ENCODE peak calls at places on chromosomes 4 and X, in ten cellular contexts. C is IMR-90, G is endothelial cell of umbilical vein, E is H9, F is GM23248, P is fibroblast of lung, L is K562, M is mesenchymal stem cell, R is neuronal stem cell, V is OCI-LY7. W is an unnamed sample.

GRCh38 chr4:88731359-88731758 is 33.7 kb upstream of the NAP1L5 start:
- DNase-seq in C (no peak), G (no peak), E (no peak), F (no peak), P (no peak), L (no peak), M (no peak), R (no peak), V (no peak), W (no peak)

GRCh38 chr4:150821641-150822040 is 193.4 kb downstream of the LRBA start:
- DNase-seq in C (peak), G (peak), E (no peak), F (no peak), P (no peak), L (no peak), M (no peak), R (no peak), V (no peak), W (no peak)

GRCh38 chr4:101200561-101200960 is 146.8 kb downstream of the PPP3CA start:
- DNase-seq in C (peak), G (peak), E (no peak), F (peak), P (peak), L (no peak), M (peak), R (no peak), V (no peak), W (no peak)

GRCh38 chrX:46758163-46758955 is 559 bp downstream of the SLC9A7 start:
- DNase-seq in C (peak), G (peak), E (peak), F (peak), P (peak), L (no peak), M (peak), R (peak), V (peak), W (peak)

GRCh38 chr4:86174496-86174895 is 185.4 kb downstream of the MAPK10 start:
- DNase-seq in C (no peak), G (no peak), E (no peak), F (no peak), P (no peak), L (no peak), M (no peak), R (no peak), V (no peak), W (no peak)

GRCh38 chrX:13254076-13254785 is 65.6 kb downstream of the ATXN3L start:
- DNase-seq in C (peak), G (peak), E (no peak), F (peak), P (peak), L (peak), M (peak), R (no peak), V (peak), W (no peak)

GRCh38 chr4:152961041-152961751 is 25.1 kb downstream of the FHDC1 start:
- DNase-seq in C (no peak), G (peak), E (no peak), F (no peak), P (peak), L (no peak), M (no peak), R (no peak), V (no peak), W (no peak)

GRCh38 chr4:39568805-39569204 is 41.6 kb upstream of the UGDH start:
- DNase-seq in C (no peak), G (no peak), E (no peak), F (no peak), P (no peak), L (no peak), M (no peak), R (no peak), V (peak), W (no peak)

GRCh38 chr4:100641326-100641725 is 123.5 kb upstream of the EMCN start:
- DNase-seq in C (no peak), G (peak), E (no peak), F (no peak), P (no peak), L (no peak), M (no peak), R (no peak), V (no peak), W (no peak)

GRCh38 chr4:121714548-121714947 is 17.8 kb upstream of the ANXA5 start:
- DNase-seq in C (no peak), G (peak), E (no peak), F (no peak), P (no peak), L (no peak), M (no peak), R (no peak), V (no peak), W (no peak)

GRCh38 chr4:74267998-74268606 is 40.2 kb upstream of the EPGN start:
- DNase-seq in C (peak), G (peak), E (no peak), F (peak), P (peak), L (no peak), M (peak), R (no peak), V (no peak), W (no peak)

GRCh38 chrX:3567681-3568080 is 145.8 kb downstream of the PRKX start:
- DNase-seq in C (peak), G (no peak), E (no peak), F (peak), P (no peak), L (no peak), M (peak), R (no peak), V (no peak), W (no peak)

GRCh38 chrX:19514791-19515614 is at the start of gene MAP3K15:
- DNase-seq in C (no peak), G (peak), E (peak), F (peak), P (no peak), L (peak), M (peak), R (no peak), V (no peak), W (no peak)

GRCh38 chr4:33054656-33055055 is 2334.5 kb downstream of the PCDH7 start:
- DNase-seq in C (no peak), G (no peak), E (no peak), F (no peak), P (peak), L (no peak), M (no peak), R (no peak), V (no peak), W (no peak)

GRCh38 chrX:75522565-75523411 is at the start of gene ZDHHC15:
- DNase-seq in C (no peak), G (peak), E (peak), F (peak), P (peak), L (no peak), M (no peak), R (peak), V (no peak), W (peak)

GRCh38 chrX:140589657-140590056 is 84.8 kb upstream of the SOX3 start:
- DNase-seq in C (no peak), G (no peak), E (no peak), F (no peak), P (no peak), L (no peak), M (no peak), R (no peak), V (no peak), W (no peak)

GRCh38 chrX:24946369-24946768 is 69.4 kb downstream of the ARX start:
- DNase-seq in C (no peak), G (no peak), E (no peak), F (no peak), P (no peak), L (no peak), M (no peak), R (no peak), V (no peak), W (no peak)

GRCh38 chr4:118141240-118141639 is 107.0 kb downstream of the NDST3 start:
- DNase-seq in C (no peak), G (no peak), E (no peak), F (no peak), P (no peak), L (no peak), M (no peak), R (no peak), V (no peak), W (no peak)

GRCh38 chr4:151824647-151825046 is 63.8 kb upstream of the GATB start:
- DNase-seq in C (no peak), G (no peak), E (no peak), F (no peak), P (no peak), L (no peak), M (no peak), R (no peak), V (no peak), W (no peak)

GRCh38 chr4:148114436-148114835 is 327.8 kb downstream of the NR3C2 start:
- DNase-seq in C (no peak), G (no peak), E (no peak), F (no peak), P (no peak), L (no peak), M (no peak), R (no peak), V (no peak), W (no peak)

GRCh38 chr4:56435001-56435747 is at the start of gene PPAT:
- DNase-seq in C (peak), G (peak), E (peak), F (peak), P (peak), L (peak), M (peak), R (peak), V (peak), W (peak)

GRCh38 chrX:129945131-129945530 is 37.3 kb upstream of the BCORL1 start:
- DNase-seq in C (peak), G (no peak), E (no peak), F (peak), P (no peak), L (no peak), M (peak), R (no peak), V (no peak), W (no peak)

GRCh38 chrX:41273638-41274037 is 60.3 kb upstream of the DDX3X start:
- DNase-seq in C (no peak), G (no peak), E (no peak), F (peak), P (no peak), L (no peak), M (peak), R (no peak), V (no peak), W (no peak)

GRCh38 chrX:54479471-54480122 is 16.4 kb downstream of the FGD1 start:
- DNase-seq in C (no peak), G (no peak), E (peak), F (no peak), P (no peak), L (no peak), M (peak), R (no peak), V (peak), W (no peak)

GRCh38 chr4:143668930-143669553 is 31.4 kb downstream of the FREM3 start:
- DNase-seq in C (no peak), G (no peak), E (no peak), F (no peak), P (no peak), L (no peak), M (no peak), R (no peak), V (no peak), W (no peak)

GRCh38 chr4:143667461-143667860 is 33.0 kb downstream of the FREM3 start:
- DNase-seq in C (peak), G (peak), E (no peak), F (peak), P (peak), L (no peak), M (no peak), R (no peak), V (no peak), W (no peak)
- H2AFZ ChIP-seq in C (no peak), G (peak), E (no peak), F (peak), P (no peak), L (no peak), M (no peak), R (no peak), V (no peak), W (peak)

DNA sequence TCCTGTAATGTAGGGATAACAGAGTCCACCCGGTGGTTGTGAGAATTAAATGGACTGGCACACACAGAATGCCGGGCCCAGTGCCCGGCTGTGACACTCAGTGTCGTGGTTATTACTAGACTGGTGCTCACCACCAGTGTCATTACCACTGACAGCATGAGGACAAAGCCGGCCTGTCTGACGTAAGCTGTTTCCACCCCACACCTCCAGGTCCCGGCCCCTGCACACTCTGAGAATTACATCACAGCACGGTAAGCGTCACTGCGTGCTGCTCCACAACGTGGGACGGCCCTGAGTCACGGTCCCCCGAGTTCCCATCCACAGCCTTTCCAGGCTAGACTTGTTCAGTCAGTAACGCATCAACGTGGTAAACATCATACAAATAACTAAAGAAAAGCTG is 22.9 kb downstream of the FAT1 start:
- DNase-seq in C (peak), G (no peak), E (no peak), F (peak), P (peak), L (no peak), M (no peak), R (no peak), V (no peak), W (no peak)
- H2AFZ ChIP-seq in C (peak), G (no peak), E (no peak), F (peak), P (no peak), L (no peak), M (no peak), R (no peak), V (no peak), W (no peak)

GRCh38 chrX:40145670-40146470 is 48.1 kb upstream of the BCOR start:
- DNase-seq in C (no peak), G (no peak), E (no peak), F (peak), P (no peak), L (no peak), M (peak), R (no peak), V (no peak), W (no peak)
- H2AFZ ChIP-seq in C (peak), G (peak), E (no peak), F (peak), P (no peak), L (no peak), M (no peak), R (peak), V (peak), W (no peak)

DNA sequence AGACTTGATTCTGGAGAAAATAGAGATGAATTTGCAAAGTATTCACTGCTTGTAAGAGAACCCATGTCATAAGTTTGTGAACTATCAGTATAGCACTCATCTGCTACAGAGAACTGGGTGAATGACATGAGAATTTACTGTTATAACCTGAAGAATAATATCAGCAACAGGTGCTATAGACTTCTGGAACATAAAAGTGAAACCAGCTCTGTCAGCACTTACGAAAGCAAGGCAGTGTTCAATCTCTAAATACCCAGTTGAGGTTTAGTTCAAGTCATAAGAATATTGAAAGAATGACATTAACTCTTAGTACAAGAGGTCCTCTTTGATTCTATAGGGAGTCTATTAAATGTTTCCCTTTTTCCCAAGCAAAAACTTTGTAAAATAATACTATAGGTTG is 232.9 kb upstream of the ANKRD50 start:
- DNase-seq in C (no peak), G (peak), E (no peak), F (no peak), P (no peak), L (no peak), M (no peak), R (no peak), V (no peak), W (no peak)
- H2AFZ ChIP-seq in C (no peak), G (peak), E (no peak), F (no peak), P (peak), L (no peak), M (no peak), R (no peak), V (no peak), W (no peak)

GRCh38 chr4:16029886-16030285 is 53.9 kb downstream of the PROM1 start:
- DNase-seq in C (no peak), G (no peak), E (no peak), F (no peak), P (no peak), L (no peak), M (no peak), R (no peak), V (no peak), W (no peak)
- H2AFZ ChIP-seq in C (no peak), G (no peak), E (no peak), F (no peak), P (no peak), L (no peak), M (no peak), R (no peak), V (no peak), W (no peak)

GRCh38 chrX:11064851-11065600 is 46.1 kb upstream of the HCCS start:
- DNase-seq in C (peak), G (no peak), E (no peak), F (peak), P (peak), L (no peak), M (peak), R (no peak), V (no peak), W (no peak)
- H2AFZ ChIP-seq in C (no peak), G (no peak), E (no peak), F (peak), P (no peak), L (no peak), M (no peak), R (no peak), V (no peak), W (no peak)

GRCh38 chr4:44914223-44914622 is 187.9 kb upstream of the GNPDA2 start:
- DNase-seq in C (no peak), G (no peak), E (no peak), F (no peak), P (no peak), L (no peak), M (peak), R (no peak), V (no peak), W (no peak)

GRCh38 chr4:44912980-44913379 is 186.6 kb upstream of the GNPDA2 start:
- DNase-seq in C (no peak), G (no peak), E (no peak), F (no peak), P (no peak), L (no peak), M (no peak), R (no peak), V (no peak), W (no peak)

GRCh38 chr4:44916406-44916805 is 190.1 kb upstream of the GNPDA2 start:
- DNase-seq in C (no peak), G (no peak), E (no peak), F (peak), P (peak), L (no peak), M (peak), R (no peak), V (no peak), W (no peak)
- H2AFZ ChIP-seq in C (no peak), G (no peak), E (no peak), F (peak), P (no peak), L (no peak), M (no peak), R (peak), V (no peak), W (no peak)

DNA sequence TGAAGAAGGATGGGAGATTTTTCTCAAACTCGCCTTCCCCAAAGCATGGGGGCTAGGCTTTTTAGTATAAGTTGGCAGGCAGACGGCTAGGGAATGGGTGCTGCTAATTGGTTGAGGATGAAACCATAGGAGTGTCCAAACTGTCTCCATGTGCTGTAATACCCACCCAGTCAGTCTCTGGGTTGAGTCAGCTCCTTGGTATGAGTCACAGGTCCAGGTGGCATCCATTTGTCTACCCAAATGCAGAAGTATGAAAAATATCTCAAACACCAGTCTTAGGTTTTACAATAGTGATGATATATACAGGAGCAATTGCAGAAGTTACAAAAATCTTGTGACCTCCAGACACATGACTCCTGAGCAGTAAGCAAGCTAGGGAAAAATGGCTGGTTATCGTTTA is 27.4 kb upstream of the CCSER1 start:
- DNase-seq in C (no peak), G (no peak), E (no peak), F (peak), P (no peak), L (no peak), M (no peak), R (no peak), V (no peak), W (no peak)
- H2AFZ ChIP-seq in C (no peak), G (no peak), E (no peak), F (no peak), P (no peak), L (no peak), M (no peak), R (no peak), V (no peak), W (peak)

DNA sequence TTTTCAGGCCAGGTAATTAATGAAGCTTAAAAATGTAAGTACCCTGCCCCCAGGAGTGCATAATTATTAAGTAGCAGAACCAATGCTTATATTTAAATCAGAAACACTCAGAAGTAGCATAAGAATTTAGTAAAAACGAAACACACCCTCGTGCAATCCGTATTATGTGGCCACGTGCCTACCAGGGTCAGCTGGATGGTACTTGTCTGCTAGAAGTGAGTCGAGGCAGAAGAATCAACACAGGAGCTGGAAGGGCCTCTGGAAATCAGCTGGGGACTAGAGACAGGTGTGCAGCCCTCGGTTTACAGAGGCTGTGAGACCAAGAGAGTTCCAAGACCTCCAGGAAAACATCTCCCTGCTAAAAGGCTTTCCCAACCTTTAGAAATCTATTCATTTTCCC is 559 bp upstream of the FAM47E start:
- DNase-seq in C (no peak), G (peak), E (no peak), F (no peak), P (peak), L (no peak), M (no peak), R (no peak), V (no peak), W (no peak)
- H2AFZ ChIP-seq in C (peak), G (peak), E (no peak), F (peak), P (no peak), L (peak), M (no peak), R (peak), V (no peak), W (peak)